ENCODE peak calls at places on chromosomes 2 and 18, in six cellular contexts. One of them, this sample, is unnamed.

GRCh38 chr18:46677609-46678470 is 20.8 kb upstream of the LOXHD1 start:
- DNase-seq in stimulated activated CD8-positive, alpha-beta memory T cell treated with anti-CD3 and anti-CD28 coated beads, Interleukin-2, amount 100 ng/mL, for 1 hour: no peak
- DNase-seq in smooth muscle cell of the brain vasculature: no peak
- DNase-seq in T follicular helper cell: no peak
- DNase-seq in activated CD8-positive, alpha-beta T cell treated with anti-CD3 and anti-CD28 coated beads, Interleukin-2, amount 10 ng/mL, durations not matched to agents 7 days and 5 days: no peak
- DNase-seq in choroid plexus epithelial cell: no peak
- DNase-seq in this sample: no peak

GRCh38 chr2:139080244-139080643 is 300.1 kb upstream of the NXPH2 start:
- DNase-seq in T follicular helper cell: no peak
- DNase-seq in activated CD8-positive, alpha-beta T cell treated with anti-CD3 and anti-CD28 coated beads, Interleukin-2, amount 10 ng/mL, durations not matched to agents 7 days and 5 days: no peak
- DNase-seq in choroid plexus epithelial cell: no peak
- DNase-seq in stimulated activated CD8-positive, alpha-beta memory T cell treated with anti-CD3 and anti-CD28 coated beads, Interleukin-2, amount 100 ng/mL, for 1 hour: no peak
- DNase-seq in smooth muscle cell of the brain vasculature: no peak
- DNase-seq in this sample: no peak

GRCh38 chr2:12033494-12033893 is 287.1 kb downstream of the LPIN1 start:
- DNase-seq in stimulated activated CD8-positive, alpha-beta memory T cell treated with anti-CD3 and anti-CD28 coated beads, Interleukin-2, amount 100 ng/mL, for 1 hour: no peak
- DNase-seq in smooth muscle cell of the brain vasculature: no peak
- DNase-seq in activated CD8-positive, alpha-beta T cell treated with anti-CD3 and anti-CD28 coated beads, Interleukin-2, amount 10 ng/mL, durations not matched to agents 7 days and 5 days: no peak
- DNase-seq in choroid plexus epithelial cell: no peak
- DNase-seq in T follicular helper cell: no peak
- DNase-seq in this sample: no peak

GRCh38 chr2:235779444-235779896 is 285.6 kb downstream of the AGAP1 start:
- DNase-seq in stimulated activated CD8-positive, alpha-beta memory T cell treated with anti-CD3 and anti-CD28 coated beads, Interleukin-2, amount 100 ng/mL, for 1 hour: no peak
- DNase-seq in T follicular helper cell: peak
- DNase-seq in choroid plexus epithelial cell: peak
- DNase-seq in smooth muscle cell of the brain vasculature: peak
- DNase-seq in activated CD8-positive, alpha-beta T cell treated with anti-CD3 and anti-CD28 coated beads, Interleukin-2, amount 10 ng/mL, durations not matched to agents 7 days and 5 days: peak
- DNase-seq in this sample: peak

GRCh38 chr2:8662239-8662879 is 19.5 kb upstream of the ID2 start:
- DNase-seq in stimulated activated CD8-positive, alpha-beta memory T cell treated with anti-CD3 and anti-CD28 coated beads, Interleukin-2, amount 100 ng/mL, for 1 hour: no peak
- DNase-seq in smooth muscle cell of the brain vasculature: no peak
- DNase-seq in T follicular helper cell: no peak
- DNase-seq in choroid plexus epithelial cell: peak
- DNase-seq in activated CD8-positive, alpha-beta T cell treated with anti-CD3 and anti-CD28 coated beads, Interleukin-2, amount 10 ng/mL, durations not matched to agents 7 days and 5 days: no peak
- DNase-seq in this sample: no peak

GRCh38 chr2:10575566-10576300 is 114.0 kb downstream of the NOL10 start:
- DNase-seq in stimulated activated CD8-positive, alpha-beta memory T cell treated with anti-CD3 and anti-CD28 coated beads, Interleukin-2, amount 100 ng/mL, for 1 hour: no peak
- DNase-seq in T follicular helper cell: no peak
- DNase-seq in choroid plexus epithelial cell: peak
- DNase-seq in smooth muscle cell of the brain vasculature: no peak
- DNase-seq in activated CD8-positive, alpha-beta T cell treated with anti-CD3 and anti-CD28 coated beads, Interleukin-2, amount 10 ng/mL, durations not matched to agents 7 days and 5 days: no peak
- DNase-seq in this sample: no peak

GRCh38 chr2:165348441-165348840 is 109.2 kb downstream of the SCN2A start:
- DNase-seq in smooth muscle cell of the brain vasculature: no peak
- DNase-seq in activated CD8-positive, alpha-beta T cell treated with anti-CD3 and anti-CD28 coated beads, Interleukin-2, amount 10 ng/mL, durations not matched to agents 7 days and 5 days: no peak
- DNase-seq in T follicular helper cell: no peak
- DNase-seq in stimulated activated CD8-positive, alpha-beta memory T cell treated with anti-CD3 and anti-CD28 coated beads, Interleukin-2, amount 100 ng/mL, for 1 hour: no peak
- DNase-seq in choroid plexus epithelial cell: no peak
- DNase-seq in this sample: no peak

GRCh38 chr2:127175821-127176354 is 44.2 kb downstream of the CYP27C1 start:
- DNase-seq in stimulated activated CD8-positive, alpha-beta memory T cell treated with anti-CD3 and anti-CD28 coated beads, Interleukin-2, amount 100 ng/mL, for 1 hour: no peak
- DNase-seq in activated CD8-positive, alpha-beta T cell treated with anti-CD3 and anti-CD28 coated beads, Interleukin-2, amount 10 ng/mL, durations not matched to agents 7 days and 5 days: no peak
- DNase-seq in smooth muscle cell of the brain vasculature: no peak
- DNase-seq in choroid plexus epithelial cell: no peak
- DNase-seq in T follicular helper cell: no peak
- DNase-seq in this sample: no peak

GRCh38 chr18:7568426-7568825 is 1.3 kb downstream of the PTPRM start:
- DNase-seq in stimulated activated CD8-positive, alpha-beta memory T cell treated with anti-CD3 and anti-CD28 coated beads, Interleukin-2, amount 100 ng/mL, for 1 hour: no peak
- DNase-seq in smooth muscle cell of the brain vasculature: no peak
- DNase-seq in choroid plexus epithelial cell: peak
- DNase-seq in T follicular helper cell: no peak
- DNase-seq in activated CD8-positive, alpha-beta T cell treated with anti-CD3 and anti-CD28 coated beads, Interleukin-2, amount 10 ng/mL, durations not matched to agents 7 days and 5 days: no peak
- DNase-seq in this sample: peak

GRCh38 chr18:3451989-3452749 is 2.2 kb downstream of the TGIF1 start:
- DNase-seq in activated CD8-positive, alpha-beta T cell treated with anti-CD3 and anti-CD28 coated beads, Interleukin-2, amount 10 ng/mL, durations not matched to agents 7 days and 5 days: peak
- DNase-seq in choroid plexus epithelial cell: peak
- DNase-seq in smooth muscle cell of the brain vasculature: no peak
- DNase-seq in T follicular helper cell: no peak
- DNase-seq in stimulated activated CD8-positive, alpha-beta memory T cell treated with anti-CD3 and anti-CD28 coated beads, Interleukin-2, amount 100 ng/mL, for 1 hour: no peak
- DNase-seq in this sample: peak

GRCh38 chr18:72056171-72056570 is 488.0 kb downstream of the CBLN2 start:
- DNase-seq in T follicular helper cell: no peak
- DNase-seq in stimulated activated CD8-positive, alpha-beta memory T cell treated with anti-CD3 and anti-CD28 coated beads, Interleukin-2, amount 100 ng/mL, for 1 hour: no peak
- DNase-seq in smooth muscle cell of the brain vasculature: no peak
- DNase-seq in choroid plexus epithelial cell: no peak
- DNase-seq in activated CD8-positive, alpha-beta T cell treated with anti-CD3 and anti-CD28 coated beads, Interleukin-2, amount 10 ng/mL, durations not matched to agents 7 days and 5 days: no peak
- DNase-seq in this sample: no peak

GRCh38 chr2:70626254-70626990 is 72.8 kb upstream of the TGFA start:
- DNase-seq in activated CD8-positive, alpha-beta T cell treated with anti-CD3 and anti-CD28 coated beads, Interleukin-2, amount 10 ng/mL, durations not matched to agents 7 days and 5 days: no peak
- DNase-seq in T follicular helper cell: no peak
- DNase-seq in stimulated activated CD8-positive, alpha-beta memory T cell treated with anti-CD3 and anti-CD28 coated beads, Interleukin-2, amount 100 ng/mL, for 1 hour: no peak
- DNase-seq in smooth muscle cell of the brain vasculature: no peak
- DNase-seq in choroid plexus epithelial cell: no peak
- DNase-seq in this sample: no peak

GRCh38 chr2:127343277-127343676 is 44.5 kb downstream of the MAP3K2 start:
- DNase-seq in smooth muscle cell of the brain vasculature: no peak
- DNase-seq in choroid plexus epithelial cell: no peak
- DNase-seq in activated CD8-positive, alpha-beta T cell treated with anti-CD3 and anti-CD28 coated beads, Interleukin-2, amount 10 ng/mL, durations not matched to agents 7 days and 5 days: no peak
- DNase-seq in stimulated activated CD8-positive, alpha-beta memory T cell treated with anti-CD3 and anti-CD28 coated beads, Interleukin-2, amount 100 ng/mL, for 1 hour: no peak
- DNase-seq in T follicular helper cell: no peak
- DNase-seq in this sample: no peak

GRCh38 chr2:1750935-1751767 is 6.8 kb upstream of the PXDN start:
- DNase-seq in activated CD8-positive, alpha-beta T cell treated with anti-CD3 and anti-CD28 coated beads, Interleukin-2, amount 10 ng/mL, durations not matched to agents 7 days and 5 days: peak
- DNase-seq in smooth muscle cell of the brain vasculature: peak
- DNase-seq in stimulated activated CD8-positive, alpha-beta memory T cell treated with anti-CD3 and anti-CD28 coated beads, Interleukin-2, amount 100 ng/mL, for 1 hour: peak
- DNase-seq in choroid plexus epithelial cell: peak
- DNase-seq in T follicular helper cell: no peak
- DNase-seq in this sample: no peak

GRCh38 chr18:27315001-27315400 is 129.9 kb upstream of the CHST9 start:
- DNase-seq in stimulated activated CD8-positive, alpha-beta memory T cell treated with anti-CD3 and anti-CD28 coated beads, Interleukin-2, amount 100 ng/mL, for 1 hour: no peak
- DNase-seq in activated CD8-positive, alpha-beta T cell treated with anti-CD3 and anti-CD28 coated beads, Interleukin-2, amount 10 ng/mL, durations not matched to agents 7 days and 5 days: no peak
- DNase-seq in smooth muscle cell of the brain vasculature: no peak
- DNase-seq in T follicular helper cell: no peak
- DNase-seq in choroid plexus epithelial cell: no peak
- DNase-seq in this sample: no peak

This sample was measured in nucleus accumbens.